ENCODE peak calls at places on chromosomes 16 and 17, in seven cellular contexts. O, T, H, P, C, D and J are unnamed samples.

GRCh38 chr17:41724476-41725030 is 9.9 kb downstream of the HAP1 start:
- DNase-seq in T (no peak), H (no peak), P (peak; percentile 26), O (no peak), C (no peak), D (no peak), J (no peak)

GRCh38 chr17:33322063-33322462 is 29.0 kb upstream of the ASIC2 start:
- DNase-seq in D (no peak), O (no peak), H (no peak), T (no peak), C (no peak), P (no peak), J (no peak)

GRCh38 chr16:11079657-11080187 is 135.4 kb downstream of the CLEC16A start:
- DNase-seq in D (no peak), T (no peak), H (no peak), P (peak; percentile 7), O (no peak), C (no peak), J (no peak)

GRCh38 chr16:84453061-84453752 is 51.3 kb downstream of the MEAK7 start:
- DNase-seq in P (no peak), D (no peak), H (no peak), C (no peak), O (no peak), T (no peak), J (no peak)

GRCh38 chr17:70307430-70307829 is 138.1 kb downstream of the KCNJ2 start:
- DNase-seq in H (no peak), C (no peak), O (no peak), D (no peak), P (no peak), T (no peak), J (no peak)

GRCh38 chr16:68367034-68367433 is 56.2 kb downstream of the PRMT7 start:
- DNase-seq in C (peak; percentile 52), H (peak; percentile 72), P (peak; percentile 33), O (no peak), D (no peak), T (peak; percentile 61), J (peak; percentile 67)

GRCh38 chr17:77025781-77026180 is 115.0 kb upstream of the SEC14L1 start:
- DNase-seq in O (no peak), C (no peak), P (no peak), H (no peak), T (no peak), D (no peak), J (no peak)

GRCh38 chr16:85861095-85861825 is 37.7 kb upstream of the IRF8 start:
- DNase-seq in H (peak; percentile 0), C (no peak), P (no peak), D (no peak), O (no peak), T (no peak), J (no peak)

GRCh38 chr16:64717871-64718270 is 404.0 kb downstream of the CDH11 start:
- DNase-seq in T (no peak), O (no peak), D (no peak), C (no peak), H (no peak), P (no peak), J (no peak)

GRCh38 chr16:11280616-11281522 is at the start of gene PRM1:
- DNase-seq in T (no peak), P (no peak), D (no peak), H (no peak), C (no peak), O (no peak), J (no peak)

GRCh38 chr17:4712526-4712925 is 2.1 kb downstream of the ARRB2 start:
- DNase-seq in D (no peak), T (no peak), P (peak; percentile 46), C (no peak), H (peak; percentile 67), O (no peak), J (no peak)

GRCh38 chr17:42675984-42676423 is 790 bp downstream of the PLEKHH3 start:
- DNase-seq in D (peak; percentile 72), H (peak; percentile 64), C (peak; percentile 47), P (peak; percentile 66), T (no peak), O (peak; percentile 74), J (peak; percentile 84)

GRCh38 chr17:68511254-68511670 is 968 bp upstream of the PRKAR1A start:
- DNase-seq in P (peak; percentile 75), O (no peak), D (no peak), C (no peak), H (peak; percentile 62), T (no peak), J (no peak)

GRCh38 chr16:9525037-9525436 is 433.6 kb downstream of the HAPSTR1 start:
- DNase-seq in O (no peak), D (no peak), H (no peak), T (no peak), P (no peak), C (no peak), J (no peak)

GRCh38 chr16:9521749-9522370 is 430.4 kb downstream of the HAPSTR1 start:
- DNase-seq in C (no peak), T (no peak), H (no peak), O (no peak), P (no peak), D (no peak), J (no peak)

GRCh38 chr16:9523994-9524393 is 432.6 kb downstream of the HAPSTR1 start:
- DNase-seq in T (no peak), H (no peak), O (no peak), P (no peak), D (no peak), C (no peak), J (no peak)

GRCh38 chr16:9526791-9527190 is 435.3 kb downstream of the HAPSTR1 start:
- DNase-seq in C (no peak), T (no peak), P (no peak), H (no peak), D (no peak), O (no peak), J (no peak)

GRCh38 chr16:9522589-9522988 is 431.1 kb downstream of the HAPSTR1 start:
- DNase-seq in H (no peak), C (no peak), O (no peak), D (no peak), T (no peak), P (no peak), J (no peak)
- TF ChIP-seq CTCF in H (no peak), C (no peak), O (no peak), D (no peak), T (no peak), P (no peak), J (no peak)

DNA sequence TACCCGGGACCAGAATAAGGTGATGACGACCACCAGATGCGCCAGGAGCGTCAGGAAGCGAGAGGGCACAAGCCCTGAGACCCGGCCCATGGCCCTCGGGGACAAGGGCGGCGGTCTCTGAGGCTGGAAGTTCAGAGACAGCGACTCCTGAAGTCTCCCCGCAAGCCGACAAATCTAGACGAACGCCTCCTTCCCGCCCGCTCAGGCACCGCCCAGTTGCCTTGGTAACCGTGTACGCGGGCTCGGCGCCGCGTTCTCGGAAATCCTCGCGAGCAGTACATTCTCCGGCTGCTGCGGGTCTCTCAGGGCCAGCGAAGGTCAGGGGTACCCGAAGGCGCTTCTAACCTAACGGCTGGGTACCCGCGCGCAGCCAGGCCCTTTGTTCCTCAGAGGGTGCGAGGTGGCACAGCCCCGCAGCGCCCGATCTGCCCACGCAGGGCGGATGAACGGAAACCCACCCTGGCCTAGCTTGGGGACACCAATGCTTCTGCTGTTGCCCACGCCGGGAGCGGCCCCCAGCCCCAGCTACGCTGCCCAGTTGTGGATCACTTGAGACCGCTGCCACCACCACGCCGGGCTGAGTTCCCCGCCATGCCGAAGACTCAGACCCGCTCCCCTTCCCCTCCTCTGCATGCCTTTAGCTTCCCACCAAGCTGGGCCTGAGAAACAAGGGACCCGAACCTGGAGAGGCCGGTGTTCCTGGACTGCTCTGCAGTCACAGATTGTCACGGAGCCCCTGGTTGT is at the start of gene TMEM107:
- DNase-seq in O (peak; percentile 89), C (peak; percentile 89), P (peak; percentile 90), T (peak; percentile 83), H (peak; percentile 94), D (peak; percentile 88), J (peak; percentile 76)
- TF ChIP-seq CTCF in O (peak; percentile 26), C (no peak), P (no peak), T (no peak), H (no peak), D (no peak), J (no peak)

GRCh38 chr17:14203392-14203791 is 33.3 kb downstream of the CDRT15 start:
- DNase-seq in H (no peak), T (no peak), D (no peak), C (no peak), O (no peak), P (no peak), J (no peak)
- TF ChIP-seq CTCF in H (no peak), T (peak; percentile 51), D (no peak), C (peak; percentile 6), O (peak; percentile 35), P (peak; percentile 16), J (no peak)

DNA sequence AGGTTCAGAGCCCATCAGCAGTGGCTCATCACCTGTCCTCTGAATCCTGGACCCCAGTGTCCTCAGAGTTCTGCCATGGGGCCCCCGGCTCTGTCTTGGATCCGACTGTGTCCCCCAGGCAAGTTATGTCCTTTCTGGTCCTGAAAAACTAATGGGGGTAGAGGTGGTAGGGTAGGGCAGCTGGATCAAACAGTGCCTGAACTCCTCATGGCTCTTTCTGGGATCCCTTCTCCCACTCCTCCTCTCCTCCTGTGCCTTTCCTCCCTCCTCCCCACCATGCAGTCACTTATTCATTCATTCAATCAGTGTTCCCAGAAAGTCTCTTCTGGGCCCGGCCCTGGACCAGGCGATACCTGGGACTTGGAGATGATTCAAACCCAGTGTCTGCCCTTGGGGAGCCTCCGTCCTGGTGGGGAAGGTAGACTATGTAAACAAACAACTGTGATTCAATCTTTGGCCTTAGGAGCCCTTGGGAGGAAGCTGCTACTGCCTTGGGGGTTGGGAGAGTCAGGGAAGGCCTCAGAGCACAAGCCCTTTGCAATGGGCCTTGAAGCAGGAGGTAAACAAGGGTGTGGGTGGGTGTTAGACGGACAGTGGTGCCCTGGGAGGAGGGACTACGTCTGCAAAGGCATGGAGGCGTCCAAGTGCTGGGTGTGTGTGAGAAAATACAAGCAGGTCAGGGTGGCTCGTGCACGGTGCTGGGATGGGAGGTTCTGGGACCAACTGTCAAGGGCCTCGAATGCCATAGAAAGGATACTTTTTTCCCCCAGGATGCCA is 6.4 kb upstream of the FAM83G start:
- DNase-seq in C (peak; percentile 85), P (no peak), D (no peak), H (peak; percentile 88), O (no peak), T (no peak), J (no peak)
- TF ChIP-seq CTCF in C (no peak), P (no peak), D (no peak), H (no peak), O (no peak), T (no peak), J (no peak)